ENCODE peak calls at places on chromosome 14, in four cellular contexts. I, T, R and V are unnamed samples.

GRCh38 chr14:55746533-55746932 is 166.5 kb downstream of the KTN1 start:
- DNase-seq in R (no peak), T (no peak), I (peak; percentile 29), V (no peak)

GRCh38 chr14:92652413-92653151 is 95.8 kb downstream of the LGMN start:
- DNase-seq in T (no peak), I (no peak), R (no peak), V (no peak)

GRCh38 chr14:24178399-24179178 is 6.7 kb downstream of the REC8 start:
- DNase-seq in I (no peak), T (no peak), R (no peak), V (no peak)

GRCh38 chr14:92993302-92993701 is 70.4 kb downstream of the CHGA start:
- DNase-seq in T (no peak), R (no peak), I (no peak), V (no peak)

GRCh38 chr14:34775342-34775741 is 60.9 kb upstream of the CFL2 start:
- DNase-seq in I (no peak), R (no peak), T (no peak), V (no peak)

GRCh38 chr14:101226603-101227425 is 323.3 kb upstream of the RTL1 start:
- DNase-seq in I (no peak), T (no peak), R (no peak), V (no peak)

GRCh38 chr14:53193193-53193592 is 40.1 kb upstream of the DDHD1 start:
- DNase-seq in I (peak; percentile 57), R (no peak), T (no peak), V (no peak)

GRCh38 chr14:34874386-34875030 is 652 bp downstream of the BAZ1A start:
- DNase-seq in R (peak; percentile 74), T (peak; percentile 32), I (peak; percentile 49), V (peak; percentile 54)

GRCh38 chr14:49297102-49297501 is 289.1 kb downstream of the RPS29 start:
- DNase-seq in R (no peak), I (no peak), T (no peak), V (no peak)

GRCh38 chr14:75454963-75455546 is 27.2 kb downstream of the JDP2 start:
- DNase-seq in R (peak; percentile 84), T (no peak), I (peak; percentile 76), V (no peak)

GRCh38 chr14:55313480-55313879 is 42.3 kb downstream of the FBXO34 start:
- DNase-seq in T (no peak), R (no peak), I (no peak), V (no peak)

GRCh38 chr14:72892879-72893635 is 844 bp downstream of the DPF3 start:
- DNase-seq in R (no peak), T (no peak), I (no peak), V (no peak)

GRCh38 chr14:50061664-50062437 is 54.5 kb downstream of the VCPKMT start:
- DNase-seq in I (peak; percentile 56), R (no peak), T (no peak), V (no peak)

GRCh38 chr14:32023540-32023939 is 53.6 kb upstream of the ARHGAP5 start:
- DNase-seq in I (no peak), T (no peak), R (no peak), V (no peak)

GRCh38 chr14:23358553-23359166 is 6.0 kb upstream of the SLC22A17 start:
- DNase-seq in T (no peak), R (no peak), I (no peak), V (no peak)

GRCh38 chr14:69750495-69750894 is 16.4 kb upstream of the SRSF5 start:
- DNase-seq in R (no peak), T (no peak), I (no peak), V (no peak)
- H3K4me1 ChIP-seq in R (no peaks in the 10 kb centered on the region), T (no peaks in the 10 kb centered on the region), I (peaks cover under 1% of the 10 kb centered on the region), V (no peaks in the 10 kb centered on the region)

GRCh38 chr14:38125484-38125912 is 82.2 kb upstream of the SSTR1 start:
- DNase-seq in R (no peak), I (no peak), T (no peak), V (no peak)
- H3K4me1 ChIP-seq in R (no peaks in the 10 kb centered on the region), I (no peaks in the 10 kb centered on the region), T (no peaks in the 10 kb centered on the region), V (no peaks in the 10 kb centered on the region)

GRCh38 chr14:68948686-68949085 is 30.4 kb downstream of the ACTN1 start:
- DNase-seq in R (peak; percentile 85), I (no peak), T (no peak), V (no peak)

GRCh38 chr14:68951800-68952540 is 27.1 kb downstream of the ACTN1 start:
- DNase-seq in R (no peak), T (no peak), I (no peak), V (no peak)

GRCh38 chr14:68951051-68951797 is 27.9 kb downstream of the ACTN1 start:
- DNase-seq in T (peak; percentile 63), I (peak; percentile 96), R (peak; percentile 97), V (peak; percentile 91)

GRCh38 chr14:68949236-68949965 is 29.7 kb downstream of the ACTN1 start:
- DNase-seq in T (no peak), I (no peak), R (no peak), V (no peak)

GRCh38 chr14:68950111-68950510 is 29.0 kb downstream of the ACTN1 start:
- DNase-seq in I (peak; percentile 44), T (no peak), R (no peak), V (no peak)
- H3K4me1 ChIP-seq in I (peaks cover 66% of the 10 kb centered on the region), T (peaks cover 10% of the 10 kb centered on the region), R (peaks cover 14% of the 10 kb centered on the region), V (peaks cover 43% of the 10 kb centered on the region)

GRCh38 chr14:61132894-61133293 is 148.2 kb downstream of the TMEM30B start:
- DNase-seq in R (no peak), T (no peak), I (no peak), V (no peak)
- H3K4me1 ChIP-seq in R (no peaks in the 10 kb centered on the region), T (no peaks in the 10 kb centered on the region), I (peaks cover 22% of the 10 kb centered on the region), V (no peaks in the 10 kb centered on the region)

GRCh38 chr14:105479438-105480164 is 5.0 kb downstream of the CRIP2 start:
- DNase-seq in I (no peak), T (no peak), R (peak; percentile 75), V (no peak)

GRCh38 chr14:105481886-105482454 is 4.7 kb upstream of the CRIP1 start:
- DNase-seq in I (peak; percentile 95), T (peak; percentile 89), R (peak; percentile 98), V (peak; percentile 97)

GRCh38 chr14:105482486-105483110 is 4.1 kb upstream of the CRIP1 start:
- DNase-seq in R (no peak), I (no peak), T (no peak), V (no peak)

GRCh38 chr14:105480165-105480564 is 5.5 kb downstream of the CRIP2 start:
- DNase-seq in I (no peak), R (peak; percentile 73), T (no peak), V (no peak)

DNA sequence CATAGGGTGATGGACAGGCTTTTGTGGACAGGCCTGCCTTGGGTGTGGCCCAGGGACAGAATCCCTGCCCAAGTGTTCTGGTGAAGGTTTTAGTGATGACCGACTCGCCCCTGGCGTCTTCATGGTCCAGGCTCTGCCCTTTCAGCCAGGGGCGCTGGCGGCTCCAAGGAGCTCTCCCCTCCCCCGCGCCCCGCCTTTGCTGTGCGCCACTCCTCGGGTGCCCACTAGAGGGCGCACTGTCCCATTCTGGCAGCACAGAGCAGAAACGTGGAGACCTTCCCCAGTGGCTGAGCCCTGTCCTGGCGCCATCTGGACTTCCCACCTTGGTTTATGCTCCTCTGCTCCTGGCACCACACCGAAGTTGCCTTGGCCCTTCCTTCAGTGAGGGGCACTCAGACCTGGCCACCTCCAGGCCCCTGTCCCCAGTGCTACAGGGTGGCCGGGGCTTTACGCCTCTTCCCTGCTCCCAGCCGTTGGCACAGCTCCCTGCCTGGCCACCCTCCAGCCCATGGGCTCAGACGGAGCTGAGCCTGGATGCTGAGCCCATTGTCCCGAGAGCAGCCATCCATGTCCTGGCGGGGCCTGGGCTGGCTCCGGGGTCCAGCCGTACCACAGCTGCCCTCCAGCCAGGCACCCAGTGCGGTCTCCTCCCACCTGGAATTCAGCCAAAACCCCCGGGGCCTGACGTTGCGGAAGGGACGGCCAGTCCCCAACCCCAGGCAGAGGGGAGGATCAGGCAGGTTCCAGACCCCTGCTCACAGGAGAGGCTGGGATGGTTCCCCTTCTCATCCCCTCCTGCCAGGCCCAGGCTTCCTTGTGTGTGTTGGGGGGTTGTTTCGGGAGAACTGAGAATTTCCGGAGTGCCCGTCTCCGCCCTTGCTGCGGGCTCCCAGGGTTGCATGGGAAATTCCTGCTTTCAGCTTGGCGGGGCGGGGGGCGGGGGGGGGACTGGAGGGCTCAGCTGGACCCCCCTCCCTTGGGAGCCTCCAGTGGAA is 5.6 kb upstream of the CRIP1 start:
- DNase-seq in T (peak; percentile 86), R (peak; percentile 97), I (peak; percentile 81), V (peak; percentile 93)
- H3K4me1 ChIP-seq in T (peaks cover 35% of the 10 kb centered on the region), R (peaks cover 29% of the 10 kb centered on the region), I (peaks cover 23% of the 10 kb centered on the region), V (peaks cover 37% of the 10 kb centered on the region)

GRCh38 chr14:56896231-56896630 is 86.0 kb upstream of the OTX2 start:
- DNase-seq in I (no peak), R (no peak), T (no peak), V (no peak)
- H3K4me1 ChIP-seq in I (no peaks in the 10 kb centered on the region), R (no peaks in the 10 kb centered on the region), T (no peaks in the 10 kb centered on the region), V (no peaks in the 10 kb centered on the region)

GRCh38 chr14:99975190-99975589 is 90.0 kb upstream of the EVL start:
- DNase-seq in T (no peak), I (no peak), R (no peak), V (no peak)
- H3K4me1 ChIP-seq in T (no peaks in the 10 kb centered on the region), I (no peaks in the 10 kb centered on the region), R (no peaks in the 10 kb centered on the region), V (no peaks in the 10 kb centered on the region)

DNA sequence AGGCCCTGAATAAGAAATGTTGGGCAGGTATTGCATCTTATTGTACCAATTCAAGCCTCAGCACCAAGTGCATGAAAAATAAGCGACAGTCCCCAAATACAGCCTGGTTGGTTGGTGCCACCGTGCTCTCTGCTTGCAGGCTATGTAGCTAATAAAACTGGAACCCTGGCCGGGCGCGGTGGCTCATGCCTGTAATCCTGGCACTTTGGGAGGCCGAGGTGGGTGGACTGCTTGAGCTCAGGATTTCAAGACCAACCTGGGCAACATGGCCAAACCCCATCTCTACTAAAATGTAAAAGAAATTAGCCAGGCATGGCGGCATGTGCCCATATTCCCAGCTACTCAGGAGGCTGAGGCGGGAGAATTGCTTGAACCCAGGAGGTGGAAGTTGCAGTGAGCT is 25.5 kb downstream of the FOXN3 start:
- DNase-seq in R (no peak), I (no peak), T (no peak), V (no peak)
- H3K4me1 ChIP-seq in R (no peaks in the 10 kb centered on the region), I (peaks cover 3% of the 10 kb centered on the region), T (no peaks in the 10 kb centered on the region), V (no peaks in the 10 kb centered on the region)

GRCh38 chr14:77613207-77613606 is 3.2 kb downstream of the SPTLC2 start:
- DNase-seq in T (no peak), I (no peak), R (no peak), V (no peak)
- H3K4me1 ChIP-seq in T (no peaks in the 10 kb centered on the region), I (peaks cover 6% of the 10 kb centered on the region), R (no peaks in the 10 kb centered on the region), V (no peaks in the 10 kb centered on the region)